ENCODE peak calls at places on chromosomes 3 and 15, in five cellular contexts. One of them, this sample, is unnamed.

GRCh38 chr3:23129817-23130216 is 73.3 kb upstream of the UBE2E2 start:
- DNase-seq in sigmoid colon: no peak
- DNase-seq in memory B cell: no peak
- DNase-seq in GM03348: peak; percentile 11
- DNase-seq in activated naive CD8-positive, alpha-beta T cell treated with anti-CD3 and anti-CD28 coated beads, Interleukin-2, amount 50 U/mL, for 24 hours: no peak
- DNase-seq in this sample: no peak

GRCh38 chr3:99568936-99569335 is 69.5 kb upstream of the COL8A1 start:
- DNase-seq in GM03348: no peak
- DNase-seq in memory B cell: no peak
- DNase-seq in activated naive CD8-positive, alpha-beta T cell treated with anti-CD3 and anti-CD28 coated beads, Interleukin-2, amount 50 U/mL, for 24 hours: no peak
- DNase-seq in sigmoid colon: no peak
- DNase-seq in this sample: no peak

GRCh38 chr3:185659942-185660921 is 74.1 kb downstream of the SENP2 start:
- DNase-seq in memory B cell: peak; percentile 50
- DNase-seq in GM03348: peak; percentile 77
- DNase-seq in sigmoid colon: peak; percentile 82
- DNase-seq in activated naive CD8-positive, alpha-beta T cell treated with anti-CD3 and anti-CD28 coated beads, Interleukin-2, amount 50 U/mL, for 24 hours: peak; percentile 68
- DNase-seq in this sample: peak; percentile 58

GRCh38 chr3:157064402-157064801 is 95.5 kb downstream of the CCNL1 start:
- DNase-seq in activated naive CD8-positive, alpha-beta T cell treated with anti-CD3 and anti-CD28 coated beads, Interleukin-2, amount 50 U/mL, for 24 hours: no peak
- DNase-seq in sigmoid colon: no peak
- DNase-seq in memory B cell: peak; percentile 23
- DNase-seq in GM03348: no peak
- DNase-seq in this sample: no peak

GRCh38 chr3:196726788-196727675 is 12.6 kb upstream of the PAK2 start:
- DNase-seq in activated naive CD8-positive, alpha-beta T cell treated with anti-CD3 and anti-CD28 coated beads, Interleukin-2, amount 50 U/mL, for 24 hours: no peak
- DNase-seq in sigmoid colon: no peak
- DNase-seq in memory B cell: no peak
- DNase-seq in GM03348: peak; percentile 15
- DNase-seq in this sample: no peak

GRCh38 chr3:90016492-90017065 is 909.2 kb downstream of the EPHA3 start:
- DNase-seq in memory B cell: no peak
- DNase-seq in sigmoid colon: no peak
- DNase-seq in activated naive CD8-positive, alpha-beta T cell treated with anti-CD3 and anti-CD28 coated beads, Interleukin-2, amount 50 U/mL, for 24 hours: no peak
- DNase-seq in GM03348: no peak
- DNase-seq in this sample: no peak

GRCh38 chr3:155308831-155309230 is 15.3 kb upstream of the STRIT1 start:
- DNase-seq in GM03348: no peak
- DNase-seq in activated naive CD8-positive, alpha-beta T cell treated with anti-CD3 and anti-CD28 coated beads, Interleukin-2, amount 50 U/mL, for 24 hours: no peak
- DNase-seq in sigmoid colon: no peak
- DNase-seq in memory B cell: no peak
- DNase-seq in this sample: no peak

GRCh38 chr15:71746719-71747118 is 63.6 kb upstream of the NR2E3 start:
- DNase-seq in sigmoid colon: no peak
- DNase-seq in GM03348: no peak
- DNase-seq in memory B cell: no peak
- DNase-seq in activated naive CD8-positive, alpha-beta T cell treated with anti-CD3 and anti-CD28 coated beads, Interleukin-2, amount 50 U/mL, for 24 hours: no peak
- DNase-seq in this sample: no peak

GRCh38 chr3:162368377-162368776 is 871.8 kb downstream of the OTOL1 start:
- DNase-seq in activated naive CD8-positive, alpha-beta T cell treated with anti-CD3 and anti-CD28 coated beads, Interleukin-2, amount 50 U/mL, for 24 hours: no peak
- DNase-seq in GM03348: no peak
- DNase-seq in memory B cell: no peak
- DNase-seq in sigmoid colon: no peak
- DNase-seq in this sample: no peak

GRCh38 chr3:186442162-186442561 is 80.1 kb upstream of the DGKG start:
- DNase-seq in memory B cell: no peak
- DNase-seq in sigmoid colon: no peak
- DNase-seq in GM03348: no peak
- DNase-seq in activated naive CD8-positive, alpha-beta T cell treated with anti-CD3 and anti-CD28 coated beads, Interleukin-2, amount 50 U/mL, for 24 hours: no peak
- DNase-seq in this sample: no peak

GRCh38 chr3:66382142-66382541 is 118.7 kb downstream of the LRIG1 start:
- DNase-seq in GM03348: no peak
- DNase-seq in memory B cell: no peak
- DNase-seq in activated naive CD8-positive, alpha-beta T cell treated with anti-CD3 and anti-CD28 coated beads, Interleukin-2, amount 50 U/mL, for 24 hours: no peak
- DNase-seq in sigmoid colon: no peak
- DNase-seq in this sample: no peak

GRCh38 chr3:49244589-49245205 is 32.3 kb downstream of the C3orf62 start:
- DNase-seq in activated naive CD8-positive, alpha-beta T cell treated with anti-CD3 and anti-CD28 coated beads, Interleukin-2, amount 50 U/mL, for 24 hours: no peak
- DNase-seq in memory B cell: no peak
- DNase-seq in GM03348: no peak
- DNase-seq in sigmoid colon: peak; percentile 46
- DNase-seq in this sample: no peak

GRCh38 chr3:124707667-124708066 is 22.6 kb upstream of the UMPS start:
- DNase-seq in sigmoid colon: no peak
- DNase-seq in memory B cell: no peak
- DNase-seq in activated naive CD8-positive, alpha-beta T cell treated with anti-CD3 and anti-CD28 coated beads, Interleukin-2, amount 50 U/mL, for 24 hours: no peak
- DNase-seq in GM03348: peak; percentile 38
- DNase-seq in this sample: no peak

GRCh38 chr3:115074502-115074901 is 72.6 kb downstream of the ZBTB20 start:
- DNase-seq in GM03348: no peak
- DNase-seq in sigmoid colon: no peak
- DNase-seq in activated naive CD8-positive, alpha-beta T cell treated with anti-CD3 and anti-CD28 coated beads, Interleukin-2, amount 50 U/mL, for 24 hours: no peak
- DNase-seq in memory B cell: no peak
- DNase-seq in this sample: no peak

GRCh38 chr3:48798998-48799397 is 48.7 kb downstream of the PRKAR2A start:
- DNase-seq in memory B cell: no peak
- DNase-seq in activated naive CD8-positive, alpha-beta T cell treated with anti-CD3 and anti-CD28 coated beads, Interleukin-2, amount 50 U/mL, for 24 hours: no peak
- DNase-seq in sigmoid colon: no peak
- DNase-seq in GM03348: no peak
- DNase-seq in this sample: no peak

GRCh38 chr15:88166330-88166993 is 90.1 kb downstream of the NTRK3 start:
- DNase-seq in sigmoid colon: no peak
- DNase-seq in memory B cell: no peak
- DNase-seq in activated naive CD8-positive, alpha-beta T cell treated with anti-CD3 and anti-CD28 coated beads, Interleukin-2, amount 50 U/mL, for 24 hours: peak; percentile 13
- DNase-seq in GM03348: peak; percentile 76
- DNase-seq in this sample: no peak

GRCh38 chr3:67349551-67350174 is 304.7 kb downstream of the SUCLG2 start:
- DNase-seq in activated naive CD8-positive, alpha-beta T cell treated with anti-CD3 and anti-CD28 coated beads, Interleukin-2, amount 50 U/mL, for 24 hours: peak; percentile 36
- DNase-seq in GM03348: no peak
- DNase-seq in sigmoid colon: no peak
- DNase-seq in memory B cell: no peak
- DNase-seq in this sample: peak; percentile 26

GRCh38 chr3:161430307-161430706 is 59.0 kb upstream of the SPTSSB start:
- DNase-seq in GM03348: no peak
- DNase-seq in activated naive CD8-positive, alpha-beta T cell treated with anti-CD3 and anti-CD28 coated beads, Interleukin-2, amount 50 U/mL, for 24 hours: no peak
- DNase-seq in sigmoid colon: no peak
- DNase-seq in memory B cell: no peak
- DNase-seq in this sample: no peak

GRCh38 chr3:2838533-2839157 is 271.5 kb downstream of the IL5RA start:
- DNase-seq in GM03348: no peak
- DNase-seq in sigmoid colon: no peak
- DNase-seq in activated naive CD8-positive, alpha-beta T cell treated with anti-CD3 and anti-CD28 coated beads, Interleukin-2, amount 50 U/mL, for 24 hours: no peak
- DNase-seq in memory B cell: no peak
- DNase-seq in this sample: no peak

GRCh38 chr3:178669046-178669445 is 132.8 kb downstream of the KCNMB2 start:
- DNase-seq in sigmoid colon: no peak
- DNase-seq in memory B cell: no peak
- DNase-seq in activated naive CD8-positive, alpha-beta T cell treated with anti-CD3 and anti-CD28 coated beads, Interleukin-2, amount 50 U/mL, for 24 hours: no peak
- DNase-seq in GM03348: no peak
- DNase-seq in this sample: no peak

GRCh38 chr3:24244491-24244890 is 250.2 kb downstream of the THRB start:
- DNase-seq in sigmoid colon: no peak
- DNase-seq in memory B cell: no peak
- DNase-seq in activated naive CD8-positive, alpha-beta T cell treated with anti-CD3 and anti-CD28 coated beads, Interleukin-2, amount 50 U/mL, for 24 hours: no peak
- DNase-seq in GM03348: no peak
- DNase-seq in this sample: no peak

GRCh38 chr15:88428805-88429605 is 38.2 kb downstream of the MRPL46 start:
- DNase-seq in sigmoid colon: no peak
- DNase-seq in memory B cell: no peak
- DNase-seq in GM03348: no peak
- DNase-seq in activated naive CD8-positive, alpha-beta T cell treated with anti-CD3 and anti-CD28 coated beads, Interleukin-2, amount 50 U/mL, for 24 hours: no peak
- DNase-seq in this sample: no peak

GRCh38 chr3:111577798-111578685 is 17.1 kb downstream of the ZBED2 start:
- DNase-seq in GM03348: peak; percentile 67
- DNase-seq in sigmoid colon: no peak
- DNase-seq in memory B cell: no peak
- DNase-seq in activated naive CD8-positive, alpha-beta T cell treated with anti-CD3 and anti-CD28 coated beads, Interleukin-2, amount 50 U/mL, for 24 hours: no peak
- DNase-seq in this sample: no peak

GRCh38 chr3:192890348-192891335 is 27.0 kb downstream of the MB21D2 start:
- DNase-seq in memory B cell: no peak
- DNase-seq in GM03348: no peak
- DNase-seq in activated naive CD8-positive, alpha-beta T cell treated with anti-CD3 and anti-CD28 coated beads, Interleukin-2, amount 50 U/mL, for 24 hours: no peak
- DNase-seq in sigmoid colon: no peak
- DNase-seq in this sample: no peak

GRCh38 chr3:7309707-7310106 is 448.8 kb downstream of the GRM7 start:
- DNase-seq in GM03348: no peak
- DNase-seq in sigmoid colon: peak; percentile 74
- DNase-seq in memory B cell: no peak
- DNase-seq in activated naive CD8-positive, alpha-beta T cell treated with anti-CD3 and anti-CD28 coated beads, Interleukin-2, amount 50 U/mL, for 24 hours: no peak
- DNase-seq in this sample: no peak

GRCh38 chr15:82018201-82018600 is 27.6 kb downstream of the MEX3B start:
- DNase-seq in GM03348: no peak
- DNase-seq in memory B cell: no peak
- DNase-seq in activated naive CD8-positive, alpha-beta T cell treated with anti-CD3 and anti-CD28 coated beads, Interleukin-2, amount 50 U/mL, for 24 hours: no peak
- DNase-seq in sigmoid colon: no peak
- DNase-seq in this sample: no peak

GRCh38 chr3:194255252-194256039 is 95.7 kb downstream of the CPN2 start:
- DNase-seq in GM03348: no peak
- DNase-seq in memory B cell: no peak
- DNase-seq in sigmoid colon: peak; percentile 83
- DNase-seq in activated naive CD8-positive, alpha-beta T cell treated with anti-CD3 and anti-CD28 coated beads, Interleukin-2, amount 50 U/mL, for 24 hours: peak; percentile 47
- DNase-seq in this sample: peak; percentile 52

GRCh38 chr3:121624147-121624852 is 31.1 kb downstream of the FBXO40 start:
- DNase-seq in activated naive CD8-positive, alpha-beta T cell treated with anti-CD3 and anti-CD28 coated beads, Interleukin-2, amount 50 U/mL, for 24 hours: no peak
- DNase-seq in sigmoid colon: no peak
- DNase-seq in GM03348: no peak
- DNase-seq in memory B cell: no peak
- DNase-seq in this sample: no peak

GRCh38 chr15:88454867-88455810 is 12.0 kb downstream of the MRPL46 start:
- DNase-seq in activated naive CD8-positive, alpha-beta T cell treated with anti-CD3 and anti-CD28 coated beads, Interleukin-2, amount 50 U/mL, for 24 hours: peak; percentile 37
- DNase-seq in sigmoid colon: peak; percentile 80
- DNase-seq in memory B cell: peak; percentile 14
- DNase-seq in GM03348: peak; percentile 84
- DNase-seq in this sample: peak; percentile 46

GRCh38 chr3:66473181-66473580 is 27.6 kb downstream of the LRIG1 start:
- DNase-seq in memory B cell: no peak
- DNase-seq in sigmoid colon: no peak
- DNase-seq in GM03348: no peak
- DNase-seq in activated naive CD8-positive, alpha-beta T cell treated with anti-CD3 and anti-CD28 coated beads, Interleukin-2, amount 50 U/mL, for 24 hours: no peak
- DNase-seq in this sample: no peak

GRCh38 chr3:170420307-170420821 is 1.7 kb downstream of the CLDN11 start:
- DNase-seq in activated naive CD8-positive, alpha-beta T cell treated with anti-CD3 and anti-CD28 coated beads, Interleukin-2, amount 50 U/mL, for 24 hours: no peak
- DNase-seq in sigmoid colon: no peak
- DNase-seq in GM03348: no peak
- DNase-seq in memory B cell: no peak
- DNase-seq in this sample: no peak

GRCh38 chr3:174002543-174002942 is 605.0 kb downstream of the NLGN1 start:
- DNase-seq in activated naive CD8-positive, alpha-beta T cell treated with anti-CD3 and anti-CD28 coated beads, Interleukin-2, amount 50 U/mL, for 24 hours: no peak
- DNase-seq in sigmoid colon: no peak
- DNase-seq in GM03348: no peak
- DNase-seq in memory B cell: no peak
- DNase-seq in this sample: no peak

GRCh38 chr3:184525337-184526157 is 36.0 kb upstream of the EPHB3 start:
- DNase-seq in sigmoid colon: no peak
- DNase-seq in memory B cell: no peak
- DNase-seq in activated naive CD8-positive, alpha-beta T cell treated with anti-CD3 and anti-CD28 coated beads, Interleukin-2, amount 50 U/mL, for 24 hours: peak; percentile 23
- DNase-seq in GM03348: peak; percentile 31
- DNase-seq in this sample: no peak